ENCODE peak calls at places on chromosomes 5 and 9, in five cellular contexts. One of them, this sample, is unnamed.

GRCh38 chr5:123601610-123602009 is 89.6 kb downstream of the CSNK1G3 start:
- DNase-seq in psoas muscle: no peak
- DNase-seq in right atrium auricular region: no peak
- DNase-seq in stomach: no peak
- DNase-seq in astrocyte: no peak
- DNase-seq in this sample: no peak

GRCh38 chr5:90606539-90606938 is 47.9 kb downstream of the ADGRV1 start:
- DNase-seq in psoas muscle: no peak
- DNase-seq in right atrium auricular region: no peak
- DNase-seq in stomach: no peak
- DNase-seq in astrocyte: no peak
- DNase-seq in this sample: no peak

GRCh38 chr5:82287625-82288024 is 9.5 kb upstream of the RPS23 start:
- DNase-seq in psoas muscle: no peak
- DNase-seq in right atrium auricular region: no peak
- DNase-seq in stomach: no peak
- DNase-seq in astrocyte: no peak
- DNase-seq in this sample: no peak

GRCh38 chr9:135561391-135562234 is at the start of gene PAEP:
- DNase-seq in psoas muscle: no peak
- DNase-seq in right atrium auricular region: no peak
- DNase-seq in stomach: no peak
- DNase-seq in astrocyte: no peak
- DNase-seq in this sample: no peak

GRCh38 chr9:112671256-112671655 is 46.7 kb downstream of the INIP start:
- DNase-seq in psoas muscle: no peak
- DNase-seq in right atrium auricular region: no peak
- DNase-seq in stomach: no peak
- DNase-seq in astrocyte: no peak
- DNase-seq in this sample: no peak

GRCh38 chr5:113106821-113107220 is 130.2 kb downstream of the DCP2 start:
- DNase-seq in psoas muscle: no peak
- DNase-seq in right atrium auricular region: no peak
- DNase-seq in stomach: no peak
- DNase-seq in astrocyte: no peak
- DNase-seq in this sample: no peak

GRCh38 chr5:181259974-181260719 is 796 bp downstream of the TRIM52 start:
- DNase-seq in psoas muscle: no peak
- DNase-seq in right atrium auricular region: no peak
- DNase-seq in stomach: no peak
- DNase-seq in astrocyte: no peak
- DNase-seq in this sample: no peak

GRCh38 chr5:9105851-9106250 is 440.0 kb downstream of the SEMA5A start:
- DNase-seq in psoas muscle: no peak
- DNase-seq in right atrium auricular region: no peak
- DNase-seq in stomach: no peak
- DNase-seq in astrocyte: peak
- DNase-seq in this sample: no peak

GRCh38 chr5:44360919-44361625 is 28.1 kb downstream of the FGF10 start:
- DNase-seq in psoas muscle: no peak
- DNase-seq in right atrium auricular region: no peak
- DNase-seq in stomach: no peak
- DNase-seq in astrocyte: no peak
- DNase-seq in this sample: no peak

GRCh38 chr9:127396253-127396807 is 639 bp upstream of the SLC2A8 start:
- DNase-seq in psoas muscle: no peak
- DNase-seq in right atrium auricular region: no peak
- DNase-seq in stomach: no peak
- DNase-seq in astrocyte: no peak
- DNase-seq in this sample: no peak

GRCh38 chr9:5787759-5788329 is 45.1 kb downstream of the ERMP1 start:
- DNase-seq in psoas muscle: no peak
- DNase-seq in right atrium auricular region: no peak
- DNase-seq in stomach: no peak
- DNase-seq in astrocyte: no peak
- DNase-seq in this sample: no peak

GRCh38 chr5:81980160-81980559 is 8.3 kb downstream of the ATG10 start:
- DNase-seq in psoas muscle: no peak
- DNase-seq in right atrium auricular region: no peak
- DNase-seq in stomach: no peak
- DNase-seq in astrocyte: no peak
- DNase-seq in this sample: no peak

GRCh38 chr5:64514620-64515019 is 8.8 kb downstream of the RGS7BP start:
- DNase-seq in psoas muscle: no peak
- DNase-seq in right atrium auricular region: no peak
- DNase-seq in stomach: no peak
- DNase-seq in astrocyte: no peak
- DNase-seq in this sample: no peak

GRCh38 chr5:145867806-145868205 is 5.0 kb downstream of the GRXCR2 start:
- DNase-seq in psoas muscle: no peak
- DNase-seq in right atrium auricular region: no peak
- DNase-seq in stomach: no peak
- DNase-seq in astrocyte: no peak
- DNase-seq in this sample: no peak

GRCh38 chr5:68745459-68745858 is 348.4 kb upstream of the SLC30A5 start:
- DNase-seq in psoas muscle: no peak
- DNase-seq in right atrium auricular region: no peak
- DNase-seq in stomach: no peak
- DNase-seq in astrocyte: no peak
- DNase-seq in this sample: no peak

GRCh38 chr9:127776919-127777280 is 1.6 kb downstream of the SH2D3C start:
- DNase-seq in psoas muscle: no peak
- DNase-seq in right atrium auricular region: no peak
- DNase-seq in stomach: no peak
- DNase-seq in astrocyte: no peak
- DNase-seq in this sample: no peak

GRCh38 chr9:135068776-135069415 is 18.6 kb upstream of the OLFM1 start:
- DNase-seq in psoas muscle: no peak
- DNase-seq in right atrium auricular region: no peak
- DNase-seq in stomach: no peak
- DNase-seq in astrocyte: no peak
- DNase-seq in this sample: peak

GRCh38 chr5:107474724-107475489 is 195.8 kb downstream of the EFNA5 start:
- DNase-seq in psoas muscle: no peak
- DNase-seq in right atrium auricular region: no peak
- DNase-seq in stomach: no peak
- DNase-seq in astrocyte: no peak
- DNase-seq in this sample: no peak

GRCh38 chr5:131381011-131381410 is 117.2 kb downstream of the CDC42SE2 start:
- DNase-seq in psoas muscle: no peak
- DNase-seq in right atrium auricular region: no peak
- DNase-seq in stomach: no peak
- DNase-seq in astrocyte: peak
- DNase-seq in this sample: no peak

GRCh38 chr5:14676320-14676719 is 11.8 kb downstream of the OTULIN start:
- DNase-seq in psoas muscle: no peak
- DNase-seq in right atrium auricular region: no peak
- DNase-seq in stomach: peak
- DNase-seq in astrocyte: peak
- DNase-seq in this sample: no peak

GRCh38 chr5:72005676-72006075 is 101.6 kb upstream of the MAP1B start:
- DNase-seq in psoas muscle: no peak
- DNase-seq in right atrium auricular region: no peak
- DNase-seq in stomach: no peak
- DNase-seq in astrocyte: no peak
- DNase-seq in this sample: no peak

GRCh38 chr5:38913714-38914113 is 67.9 kb downstream of the OSMR start:
- DNase-seq in psoas muscle: no peak
- DNase-seq in right atrium auricular region: no peak
- DNase-seq in stomach: no peak
- DNase-seq in astrocyte: no peak
- DNase-seq in this sample: no peak

GRCh38 chr5:67013719-67014118 is 182.9 kb downstream of the CD180 start:
- DNase-seq in psoas muscle: no peak
- DNase-seq in right atrium auricular region: no peak
- DNase-seq in stomach: no peak
- DNase-seq in astrocyte: peak
- DNase-seq in this sample: no peak

GRCh38 chr9:114813717-114814418 is 8.0 kb upstream of the TNFSF15 start:
- DNase-seq in psoas muscle: no peak
- DNase-seq in right atrium auricular region: no peak
- DNase-seq in stomach: no peak
- DNase-seq in astrocyte: no peak
- DNase-seq in this sample: no peak

GRCh38 chr9:133920471-133920870 is 71.7 kb downstream of the VAV2 start:
- DNase-seq in psoas muscle: no peak
- DNase-seq in right atrium auricular region: no peak
- DNase-seq in stomach: no peak
- DNase-seq in astrocyte: no peak
- DNase-seq in this sample: no peak

GRCh38 chr5:169116961-169117461 is 183.9 kb downstream of the SLIT3 start:
- DNase-seq in psoas muscle: no peak
- DNase-seq in right atrium auricular region: no peak
- DNase-seq in stomach: no peak
- DNase-seq in astrocyte: no peak
- DNase-seq in this sample: no peak

GRCh38 chr9:7561527-7561926 is 238.1 kb downstream of the DMAC1 start:
- DNase-seq in psoas muscle: no peak
- DNase-seq in right atrium auricular region: no peak
- DNase-seq in stomach: no peak
- DNase-seq in astrocyte: no peak
- DNase-seq in this sample: no peak

GRCh38 chr5:113163328-113163727 is 186.7 kb downstream of the DCP2 start:
- DNase-seq in psoas muscle: no peak
- DNase-seq in right atrium auricular region: no peak
- DNase-seq in stomach: no peak
- DNase-seq in astrocyte: peak
- DNase-seq in this sample: no peak

GRCh38 chr5:79229357-79230174 is 6.4 kb upstream of the JMY start:
- DNase-seq in psoas muscle: no peak
- DNase-seq in right atrium auricular region: no peak
- DNase-seq in stomach: no peak
- DNase-seq in astrocyte: peak
- DNase-seq in this sample: no peak

GRCh38 chr5:77356740-77357139 is 135.4 kb downstream of the WDR41 start:
- DNase-seq in psoas muscle: no peak
- DNase-seq in right atrium auricular region: no peak
- DNase-seq in stomach: no peak
- DNase-seq in astrocyte: peak
- DNase-seq in this sample: no peak

GRCh38 chr9:95585824-95586223 is 69.1 kb upstream of the PTCH1 start:
- DNase-seq in psoas muscle: no peak
- DNase-seq in right atrium auricular region: no peak
- DNase-seq in stomach: no peak
- DNase-seq in astrocyte: no peak
- DNase-seq in this sample: no peak

GRCh38 chr9:95764920-95765319 is 110.6 kb upstream of the ERCC6L2 start:
- DNase-seq in psoas muscle: no peak
- DNase-seq in right atrium auricular region: no peak
- DNase-seq in stomach: no peak
- DNase-seq in astrocyte: no peak
- DNase-seq in this sample: no peak

GRCh38 chr5:149141224-149141956 is at the start of gene ABLIM3:
- DNase-seq in psoas muscle: peak
- DNase-seq in right atrium auricular region: peak
- DNase-seq in stomach: peak
- DNase-seq in astrocyte: no peak
- DNase-seq in this sample: peak

GRCh38 chr5:15566789-15567188 is 66.8 kb downstream of the FBXL7 start:
- DNase-seq in psoas muscle: no peak
- DNase-seq in right atrium auricular region: no peak
- DNase-seq in stomach: no peak
- DNase-seq in astrocyte: no peak
- DNase-seq in this sample: no peak

DNA sequence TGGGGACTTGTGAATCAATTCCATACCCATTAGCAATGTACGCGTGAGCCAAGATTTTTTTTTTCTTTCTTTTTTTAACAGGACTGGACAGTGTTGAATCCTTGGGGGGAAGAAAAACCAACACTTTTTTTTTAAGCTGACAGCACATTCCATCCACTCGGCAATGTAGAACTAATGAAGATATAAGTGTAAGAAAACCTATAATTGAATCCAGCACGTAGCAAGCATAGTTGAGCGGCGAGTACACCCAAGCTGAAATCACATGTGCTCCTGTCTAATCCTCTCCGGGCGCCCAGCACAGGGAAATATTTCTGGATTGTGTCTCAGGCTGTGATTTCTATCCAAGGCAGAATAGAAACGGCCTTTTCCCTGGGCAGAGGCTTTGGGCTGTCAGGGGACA is 118.2 kb downstream of the BOD1 start:
- DNase-seq in psoas muscle: peak
- DNase-seq in right atrium auricular region: peak
- DNase-seq in stomach: no peak
- DNase-seq in astrocyte: peak
- DNase-seq in this sample: no peak
- H3K27ac ChIP-seq in psoas muscle: peak
- H3K27ac ChIP-seq in right atrium auricular region: peak
- H3K27ac ChIP-seq in stomach: peak
- H3K27ac ChIP-seq in astrocyte: peak
- H3K27ac ChIP-seq in this sample: peak

GRCh38 chr5:120082316-120083068 is 381.6 kb upstream of the PRR16 start:
- DNase-seq in psoas muscle: no peak
- DNase-seq in right atrium auricular region: no peak
- DNase-seq in stomach: no peak
- DNase-seq in astrocyte: no peak
- DNase-seq in this sample: no peak
- TF ChIP-seq CTCF in psoas muscle: no peak
- TF ChIP-seq CTCF in right atrium auricular region: no peak
- TF ChIP-seq CTCF in stomach: no peak
- TF ChIP-seq CTCF in astrocyte: no peak
- TF ChIP-seq CTCF in this sample: no peak

DNA sequence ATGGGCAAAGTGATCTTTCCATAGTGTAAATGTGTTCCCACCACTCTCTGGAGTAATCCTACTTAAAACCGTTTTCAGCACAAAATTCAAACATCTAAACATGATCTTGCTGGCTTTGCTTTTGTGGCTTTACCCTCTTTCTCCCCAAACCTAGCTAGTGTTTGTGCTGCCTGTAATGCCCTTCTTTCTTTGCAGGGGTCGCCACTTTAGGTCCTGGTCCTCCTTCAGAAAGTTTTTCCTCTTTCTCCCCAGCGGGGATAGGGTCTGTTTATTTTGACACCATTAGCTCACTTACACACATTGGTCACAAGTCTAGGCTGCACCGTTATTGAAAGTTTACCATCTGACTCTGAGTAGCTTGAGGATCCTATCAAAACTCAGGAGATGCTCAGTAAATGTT is 736 bp upstream of the HSD17B4 start:
- DNase-seq in psoas muscle: no peak
- DNase-seq in right atrium auricular region: no peak
- DNase-seq in stomach: no peak
- DNase-seq in astrocyte: no peak
- DNase-seq in this sample: no peak
- H3K4me3 ChIP-seq in psoas muscle: no peak
- H3K4me3 ChIP-seq in right atrium auricular region: no peak
- H3K4me3 ChIP-seq in stomach: no peak
- H3K4me3 ChIP-seq in astrocyte: no peak
- H3K4me3 ChIP-seq in this sample: no peak

DNA sequence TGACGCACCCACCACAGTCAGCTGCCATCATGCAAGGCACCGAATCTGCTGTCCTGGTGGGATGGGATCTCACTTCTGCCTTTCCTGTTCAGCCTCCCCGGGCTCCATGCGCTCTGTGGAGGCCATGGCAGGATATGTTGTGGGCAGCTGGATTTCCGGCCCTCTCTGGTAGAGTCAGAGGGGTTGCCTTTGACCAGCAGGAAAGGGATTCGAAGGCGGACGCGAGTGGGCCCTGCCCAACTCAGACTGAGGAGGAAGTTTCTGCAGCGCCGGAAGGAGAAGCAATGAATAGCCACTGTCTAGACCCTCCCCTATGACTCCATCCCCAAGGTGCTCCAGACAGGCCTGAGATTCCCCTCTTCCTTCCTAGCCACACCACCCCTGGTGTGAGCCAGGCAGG is 35.6 kb downstream of the GADD45G start:
- DNase-seq in psoas muscle: no peak
- DNase-seq in right atrium auricular region: no peak
- DNase-seq in stomach: no peak
- DNase-seq in astrocyte: no peak
- DNase-seq in this sample: no peak
- H3K27ac ChIP-seq in psoas muscle: peak
- H3K27ac ChIP-seq in right atrium auricular region: peak
- H3K27ac ChIP-seq in stomach: peak
- H3K27ac ChIP-seq in astrocyte: no peak
- H3K27ac ChIP-seq in this sample: peak

This sample was measured in coronary artery.